ENCODE peak calls at places on chromosome 4, in five cellular contexts. J is GM12878, A is H1, Y is HepG2, E is NT2/D1. O is an unnamed sample.

GRCh38 chr4:182143822-182144620 is 99.2 kb upstream of the TENM3 start:
- DNase-seq in A (peak), E (no peak), Y (no peak), J (no peak), O (peak)

GRCh38 chr4:87058272-87059073 is 123.7 kb downstream of the AFF1 start:
- DNase-seq in Y (no peak), J (no peak), E (peak), A (no peak), O (peak)

GRCh38 chr4:13963601-13964000 is 336.1 kb upstream of the BOD1L1 start:
- DNase-seq in Y (no peak), E (no peak), J (no peak), A (no peak), O (no peak)

GRCh38 chr4:2843909-2844584 is 403 bp downstream of the ADD1 start:
- DNase-seq in Y (no peak), J (no peak), E (no peak), A (no peak), O (no peak)

GRCh38 chr4:181258569-181258968 is 984.6 kb upstream of the TENM3 start:
- DNase-seq in E (no peak), Y (no peak), A (no peak), J (no peak), O (no peak)

GRCh38 chr4:139782926-139783542 is 117.4 kb downstream of the MGST2 start:
- DNase-seq in J (no peak), Y (no peak), A (no peak), E (no peak), O (no peak)

GRCh38 chr4:112940364-112940763 is 109.1 kb upstream of the ANK2 start:
- DNase-seq in E (no peak), A (no peak), J (no peak), Y (no peak), O (no peak)

GRCh38 chr4:133593764-133594163 is 444.7 kb downstream of the PCDH10 start:
- DNase-seq in J (no peak), E (no peak), A (no peak), Y (no peak), O (no peak)

GRCh38 chr4:15110120-15110571 is 107.9 kb downstream of the CPEB2 start:
- DNase-seq in A (no peak), Y (no peak), E (no peak), J (no peak), O (no peak)

GRCh38 chr4:8846864-8847263 is 24.8 kb downstream of the HMX1 start:
- DNase-seq in Y (no peak), J (no peak), A (peak), E (no peak), O (no peak)

GRCh38 chr4:83170952-83171399 is 56.4 kb upstream of the PLAC8 start:
- DNase-seq in A (no peak), Y (no peak), J (peak), E (no peak), O (no peak)

GRCh38 chr4:165716472-165716871 is 156.6 kb upstream of the TLL1 start:
- DNase-seq in A (no peak), J (no peak), Y (no peak), E (no peak), O (no peak)

GRCh38 chr4:61200195-61200990 is at the start of gene ADGRL3:
- DNase-seq in Y (no peak), A (peak), J (no peak), E (peak), O (peak)

GRCh38 chr4:17589355-17589754 is 12.4 kb downstream of the LAP3 start:
- DNase-seq in Y (no peak), J (no peak), A (no peak), E (no peak), O (no peak)

GRCh38 chr4:53702334-53703266 is 111.3 kb upstream of the LNX1 start:
- DNase-seq in Y (peak), E (no peak), A (peak), J (peak), O (peak)

GRCh38 chr4:171342646-171343045 is 470.6 kb upstream of the GALNTL6 start:
- DNase-seq in E (no peak), A (no peak), Y (no peak), J (no peak), O (no peak)

GRCh38 chr4:158870282-158871049 is 101.6 kb downstream of the FNIP2 start:
- DNase-seq in J (no peak), Y (no peak), E (no peak), A (peak), O (no peak)

GRCh38 chr4:185840953-185841352 is 29.0 kb upstream of the SORBS2 start:
- DNase-seq in A (no peak), J (no peak), E (no peak), Y (no peak), O (no peak)

GRCh38 chr4:75289843-75290616 is 224.2 kb downstream of the RCHY1 start:
- DNase-seq in J (peak), A (peak), E (peak), Y (peak), O (peak)

GRCh38 chr4:104901438-104901837 is 245.2 kb upstream of the TET2 start:
- DNase-seq in A (no peak), J (no peak), Y (no peak), E (peak), O (no peak)

GRCh38 chr4:138426751-138427150 is 184.6 kb upstream of the SLC7A11 start:
- DNase-seq in A (no peak), J (no peak), E (no peak), Y (no peak), O (no peak)

GRCh38 chr4:119946359-119946758 is 120.3 kb downstream of the MAD2L1 start:
- DNase-seq in Y (no peak), A (no peak), J (no peak), E (no peak), O (no peak)

GRCh38 chr4:98851806-98852205 is 77.1 kb downstream of the EIF4E start:
- DNase-seq in Y (no peak), E (no peak), A (no peak), J (no peak), O (peak)

GRCh38 chr4:108060164-108060563 is 70.5 kb downstream of the HADH start:
- DNase-seq in Y (peak), E (no peak), J (no peak), A (no peak), O (peak)

GRCh38 chr4:5322321-5322720 is 271.0 kb downstream of the STK32B start:
- DNase-seq in J (no peak), A (no peak), E (no peak), Y (no peak), O (no peak)

GRCh38 chr4:160127211-160127610 is 1024.3 kb downstream of the RAPGEF2 start:
- DNase-seq in Y (no peak), A (no peak), E (no peak), J (no peak), O (no peak)

GRCh38 chr4:46404961-46405360 is 15.0 kb upstream of the GABRA2 start:
- DNase-seq in J (no peak), Y (peak), E (peak), A (peak), O (no peak)

GRCh38 chr4:142703694-142704309 is 142.3 kb downstream of the INPP4B start:
- DNase-seq in Y (no peak), E (no peak), A (no peak), J (no peak), O (no peak)

GRCh38 chr4:94577136-94577535 is 125.4 kb downstream of the PDLIM5 start:
- DNase-seq in E (peak), A (no peak), J (no peak), Y (no peak), O (no peak)

GRCh38 chr4:156193800-156194199 is 240.1 kb upstream of the CTSO start:
- DNase-seq in A (no peak), E (no peak), J (no peak), Y (no peak), O (no peak)

GRCh38 chr4:79673321-79673720 is 265.3 kb upstream of the GK2 start:
- DNase-seq in Y (no peak), A (no peak), E (no peak), J (no peak), O (no peak)

GRCh38 chr4:38065181-38065580 is 105.0 kb downstream of the PTTG2 start:
- DNase-seq in E (no peak), A (no peak), Y (no peak), J (no peak), O (no peak)

GRCh38 chr4:14458463-14458862 is 543.8 kb upstream of the CPEB2 start:
- DNase-seq in E (no peak), A (no peak), J (no peak), Y (no peak), O (no peak)

DNA sequence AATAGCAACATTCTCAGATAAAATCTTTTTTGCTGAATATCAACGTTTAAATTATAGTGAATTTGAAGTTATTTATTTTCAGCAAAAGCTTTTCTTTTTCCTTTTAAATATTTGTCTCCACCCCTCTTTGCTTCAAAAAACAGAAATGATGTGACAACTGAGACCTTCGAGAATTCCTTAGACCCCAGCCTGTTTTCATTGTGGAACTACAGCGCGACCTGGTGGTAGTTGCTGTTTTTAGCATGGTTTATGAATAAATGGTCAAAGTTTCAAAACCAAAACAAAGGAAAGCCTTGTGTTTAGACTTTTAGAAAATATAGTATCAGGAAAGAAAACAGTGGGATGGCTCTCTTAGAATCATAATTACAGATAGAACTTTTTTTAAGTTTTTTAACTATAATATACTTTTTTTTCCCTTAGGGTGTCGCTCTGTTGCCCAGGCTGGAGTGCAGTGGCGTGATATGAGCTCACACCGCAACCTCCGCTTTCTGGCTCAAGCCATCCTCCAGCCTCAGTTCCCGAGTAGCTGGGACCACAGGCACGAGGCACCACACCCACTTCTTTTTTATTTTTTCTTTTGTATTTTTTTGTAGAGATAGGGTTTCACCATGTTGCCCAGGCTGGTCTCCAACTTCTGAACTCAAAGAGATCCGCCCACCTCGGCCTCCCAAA is 26.8 kb upstream of the TMEM184C start:
- DNase-seq in E (peak), Y (peak), A (peak), J (no peak), O (peak)
- TF ChIP-seq SUZ12 in E (no peak), Y (no peak), A (no peak), J (no peak), O (no peak)

GRCh38 chr4:41359069-41359769 is 102.5 kb downstream of the UCHL1 start:
- DNase-seq in J (no peak), Y (no peak), A (peak), E (no peak), O (peak)
- TF ChIP-seq SUZ12 in J (no peak), Y (no peak), A (no peak), E (no peak), O (no peak)

GRCh38 chr4:153075836-153076235 is 128.4 kb upstream of the TRIM2 start:
- DNase-seq in Y (no peak), A (no peak), E (no peak), J (no peak), O (no peak)

GRCh38 chr4:153075256-153075630 is 129.0 kb upstream of the TRIM2 start:
- DNase-seq in J (no peak), E (no peak), Y (no peak), A (no peak), O (no peak)

GRCh38 chr4:153074501-153075255 is 129.6 kb upstream of the TRIM2 start:
- DNase-seq in E (no peak), A (no peak), J (no peak), Y (no peak), O (no peak)

GRCh38 chr4:153079824-153080486 is 124.3 kb upstream of the TRIM2 start:
- DNase-seq in Y (no peak), J (no peak), E (no peak), A (no peak), O (no peak)

GRCh38 chr4:153076861-153077260 is 127.4 kb upstream of the TRIM2 start:
- DNase-seq in A (no peak), J (no peak), Y (no peak), E (no peak), O (no peak)
- TF ChIP-seq SUZ12 in A (no peak), J (no peak), Y (no peak), E (no peak), O (no peak)

GRCh38 chr4:151541438-151542071 is 132.6 kb downstream of the FHIP1A start:
- DNase-seq in A (no peak), J (no peak), E (no peak), Y (no peak), O (no peak)
- TF ChIP-seq SUZ12 in A (no peak), J (no peak), E (no peak), Y (no peak), O (no peak)

GRCh38 chr4:184193556-184194525 is 23.8 kb downstream of the ENPP6 start:
- DNase-seq in J (no peak), E (peak), Y (no peak), A (no peak), O (no peak)

GRCh38 chr4:184191267-184191666 is 26.4 kb downstream of the ENPP6 start:
- DNase-seq in J (no peak), Y (no peak), A (no peak), E (no peak), O (no peak)

GRCh38 chr4:184192933-184193332 is 24.7 kb downstream of the ENPP6 start:
- DNase-seq in J (no peak), A (no peak), E (no peak), Y (no peak), O (no peak)

GRCh38 chr4:184190711-184191110 is 27.0 kb downstream of the ENPP6 start:
- DNase-seq in A (no peak), J (no peak), E (no peak), Y (no peak), O (no peak)

DNA sequence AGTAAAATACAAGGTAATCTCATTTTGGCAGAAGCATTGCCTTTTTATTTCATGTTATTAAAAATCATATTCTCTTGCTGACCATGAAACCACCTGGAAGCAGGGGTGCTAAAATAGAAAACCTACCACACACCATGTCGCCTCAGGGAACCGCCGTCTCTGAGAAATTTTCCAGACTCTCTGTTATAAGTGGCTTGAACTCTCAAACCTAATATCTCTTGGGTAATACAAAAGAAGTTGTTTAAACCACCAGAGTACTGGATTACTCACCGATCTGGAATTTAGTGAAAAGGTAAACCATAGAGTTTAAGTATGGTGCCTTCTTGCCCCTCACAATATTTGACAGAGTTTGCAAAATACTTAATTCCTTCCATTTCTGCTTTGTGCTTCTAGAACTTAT is 27.7 kb downstream of the ENPP6 start:
- DNase-seq in Y (no peak), E (no peak), J (no peak), A (no peak), O (no peak)
- TF ChIP-seq SUZ12 in Y (no peak), E (no peak), J (no peak), A (no peak), O (no peak)

O was measured in HEK293T.